ENCODE peak calls at places on chromosomes 12 and 14, in eight cellular contexts. Q, N, M, A, H, U, J and P are unnamed samples.

GRCh38 chr14:51990488-51990887 is 1.1 kb downstream of the RTRAF start:
- DNase-seq in Q (no peak), N (no peak), M (no peak), A (no peak), H (no peak), U (no peak), J (no peak), P (no peak)

GRCh38 chr12:45994736-45995135 is 4.4 kb upstream of the SCAF11 start:
- DNase-seq in Q (no peak), N (no peak), M (no peak), A (no peak), H (no peak), U (no peak), J (no peak), P (no peak)

GRCh38 chr12:93323625-93324165 is 54.0 kb upstream of the NUDT4 start:
- DNase-seq in Q (no peak), N (peak; percentile 48), M (no peak), A (no peak), H (peak; percentile 16), U (no peak), J (no peak), P (peak; percentile 54)

GRCh38 chr12:44571031-44571550 is 305.0 kb downstream of the NELL2 start:
- DNase-seq in Q (no peak), N (peak; percentile 29), M (peak; percentile 11), A (no peak), H (no peak), U (no peak), J (no peak), P (peak; percentile 23)

GRCh38 chr12:28237423-28237822 is 47.2 kb downstream of the CCDC91 start:
- DNase-seq in Q (no peak), N (peak; percentile 11), M (peak; percentile 25), A (no peak), H (no peak), U (no peak), J (no peak), P (no peak)

GRCh38 chr14:41607966-41608663 is 1.4 kb downstream of the LRFN5 start:
- DNase-seq in Q (no peak), N (no peak), M (no peak), A (peak; percentile 47), H (peak; percentile 15), U (no peak), J (no peak), P (no peak)

GRCh38 chr12:120214626-120215356 is 13.9 kb upstream of the RPLP0 start:
- DNase-seq in Q (no peak), N (no peak), M (no peak), A (no peak), H (no peak), U (no peak), J (no peak), P (no peak)

GRCh38 chr14:30005114-30005698 is 77.6 kb upstream of the PRKD1 start:
- DNase-seq in Q (no peak), N (peak; percentile 69), M (peak; percentile 68), A (no peak), H (peak; percentile 78), U (peak; percentile 28), J (peak; percentile 53), P (peak; percentile 65)

GRCh38 chr12:109018276-109018675 is 2.6 kb downstream of the SVOP start:
- DNase-seq in Q (no peak), N (no peak), M (no peak), A (no peak), H (no peak), U (no peak), J (no peak), P (no peak)

GRCh38 chr12:12326262-12326661 is 23.8 kb downstream of the MANSC1 start:
- DNase-seq in Q (no peak), N (no peak), M (no peak), A (no peak), H (no peak), U (no peak), J (no peak), P (no peak)

GRCh38 chr14:81430284-81430683 is 30.2 kb upstream of the STON2 start:
- DNase-seq in Q (no peak), N (no peak), M (no peak), A (no peak), H (no peak), U (no peak), J (no peak), P (no peak)

DNA sequence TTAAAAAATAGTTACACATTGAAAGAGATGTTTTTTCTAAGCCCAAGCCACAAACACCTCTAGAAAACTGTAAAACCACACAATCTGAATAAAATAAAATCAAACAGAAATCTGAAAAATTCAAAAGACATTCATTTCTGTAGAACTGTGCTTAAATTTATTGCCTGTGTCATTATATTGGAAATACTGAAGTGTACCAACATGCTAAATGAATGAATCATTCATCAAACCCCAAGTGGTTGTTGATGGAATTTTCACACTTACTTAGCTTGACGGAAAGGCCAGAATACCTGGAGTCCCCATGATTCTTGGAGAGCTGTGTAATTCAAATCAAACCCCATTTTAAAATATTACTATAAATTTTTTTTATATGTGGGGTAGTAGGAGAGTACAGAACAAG is 2.7 kb downstream of the KITLG start:
- DNase-seq in Q (no peak), N (peak; percentile 73), M (peak; percentile 62), A (no peak), H (peak; percentile 38), U (no peak), J (no peak), P (peak; percentile 79)
- TF ChIP-seq CTCF in Q (peak; percentile 28), N (peak; percentile 50), M (peak; percentile 17), A (peak; percentile 24), H (no peak), U (no peak), J (no peak), P (peak; percentile 12)

GRCh38 chr12:130127527-130127908 is 34.7 kb upstream of the FZD10 start:
- DNase-seq in Q (peak; percentile 68), N (no peak), M (no peak), A (no peak), H (no peak), U (no peak), J (no peak), P (no peak)

GRCh38 chr12:130124605-130125244 is 37.5 kb upstream of the FZD10 start:
- DNase-seq in Q (no peak), N (peak; percentile 42), M (no peak), A (no peak), H (no peak), U (no peak), J (no peak), P (no peak)

GRCh38 chr12:130124106-130124505 is 38.2 kb upstream of the FZD10 start:
- DNase-seq in Q (no peak), N (no peak), M (no peak), A (no peak), H (no peak), U (no peak), J (no peak), P (no peak)

GRCh38 chr12:130127909-130128763 is 34.1 kb upstream of the FZD10 start:
- DNase-seq in Q (peak; percentile 64), N (peak; percentile 41), M (peak; percentile 78), A (no peak), H (peak; percentile 1), U (no peak), J (no peak), P (peak; percentile 70)

GRCh38 chr12:130126023-130126432 is 36.2 kb upstream of the FZD10 start:
- DNase-seq in Q (peak; percentile 64), N (peak; percentile 76), M (peak; percentile 78), A (no peak), H (no peak), U (no peak), J (no peak), P (peak; percentile 78)
- TF ChIP-seq CTCF in Q (no peak), N (no peak), M (no peak), A (no peak), H (no peak), U (no peak), J (no peak), P (peak; percentile 23)

GRCh38 chr12:124451016-124451415 is 116.4 kb downstream of the NCOR2 start:
- DNase-seq in Q (no peak), N (no peak), M (no peak), A (no peak), H (no peak), U (no peak), J (no peak), P (no peak)

GRCh38 chr12:124448241-124448954 is 119.0 kb downstream of the NCOR2 start:
- DNase-seq in Q (no peak), N (no peak), M (no peak), A (no peak), H (no peak), U (no peak), J (no peak), P (no peak)

GRCh38 chr12:124450376-124450750 is 117.0 kb downstream of the NCOR2 start:
- DNase-seq in Q (no peak), N (no peak), M (no peak), A (no peak), H (no peak), U (no peak), J (no peak), P (no peak)

GRCh38 chr12:124449623-124450375 is 117.6 kb downstream of the NCOR2 start:
- DNase-seq in Q (no peak), N (no peak), M (no peak), A (no peak), H (no peak), U (no peak), J (no peak), P (no peak)

DNA sequence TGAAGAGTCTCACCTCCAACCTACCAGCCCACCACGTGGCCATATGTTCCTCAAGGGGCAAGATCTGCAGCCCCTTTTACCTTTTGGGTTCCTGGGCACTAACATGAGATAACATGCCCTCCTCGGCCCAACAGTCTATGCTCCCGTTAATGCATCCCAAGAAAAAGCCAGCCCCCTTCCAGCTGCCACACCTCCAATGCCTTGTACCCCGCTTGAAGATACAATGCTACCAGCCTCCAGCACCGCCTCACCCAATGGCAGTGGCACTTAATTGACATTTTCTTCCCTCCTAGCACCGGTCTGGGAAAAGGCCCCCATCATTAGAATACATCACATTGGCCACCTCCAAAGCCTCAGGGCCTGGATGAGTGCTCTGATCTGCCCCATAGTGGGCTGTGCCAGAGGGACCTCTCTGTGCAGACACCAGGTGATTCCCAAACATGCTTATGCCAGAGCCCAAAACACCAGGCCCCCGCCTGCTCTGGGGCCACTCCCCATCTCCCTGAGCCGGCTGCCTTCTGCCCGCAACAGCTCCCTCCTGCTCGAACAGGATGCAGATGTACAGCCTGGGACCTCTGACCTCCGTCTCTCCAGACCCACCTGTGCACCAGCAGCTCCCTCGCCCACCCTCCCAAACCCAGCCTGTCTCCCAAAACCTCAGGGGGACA is 118.3 kb downstream of the NCOR2 start:
- DNase-seq in Q (no peak), N (no peak), M (no peak), A (no peak), H (no peak), U (no peak), J (no peak), P (no peak)
- TF ChIP-seq CTCF in Q (no peak), N (no peak), M (no peak), A (no peak), H (no peak), U (no peak), J (no peak), P (no peak)

GRCh38 chr12:31470462-31470861 is 120.5 kb downstream of the DENND5B start:
- DNase-seq in Q (no peak), N (no peak), M (no peak), A (no peak), H (no peak), U (no peak), J (no peak), P (no peak)

GRCh38 chr12:31460024-31460423 is 130.9 kb downstream of the DENND5B start:
- DNase-seq in Q (no peak), N (no peak), M (no peak), A (no peak), H (no peak), U (no peak), J (no peak), P (no peak)

GRCh38 chr12:31466768-31467167 is 124.2 kb downstream of the DENND5B start:
- DNase-seq in Q (no peak), N (peak; percentile 9), M (no peak), A (no peak), H (peak; percentile 15), U (no peak), J (no peak), P (peak; percentile 12)

GRCh38 chr12:31465002-31465401 is 125.9 kb downstream of the DENND5B start:
- DNase-seq in Q (no peak), N (no peak), M (no peak), A (no peak), H (no peak), U (no peak), J (no peak), P (no peak)
- TF ChIP-seq CTCF in Q (no peak), N (no peak), M (no peak), A (no peak), H (no peak), U (no peak), J (no peak), P (no peak)